ENCODE peak calls at places on chromosomes 4 and X, in nine cellular contexts. N, U, H, X, C, E, R, P and G are unnamed samples.

GRCh38 chr4:125666635-125667034 is 351.9 kb downstream of the FAT4 start:
- DNase-seq in N (no peak), U (no peak), H (no peak), X (no peak), C (no peak), E (no peak), R (no peak), P (no peak), G (no peak)

GRCh38 chr4:67719953-67720617 is 19.1 kb upstream of the UBA6 start:
- DNase-seq in N (no peak), U (no peak), H (no peak), X (no peak), C (no peak), E (no peak), R (no peak), P (no peak), G (no peak)

GRCh38 chrX:27890611-27891010 is 82.8 kb downstream of the MAGEB10 start:
- DNase-seq in N (no peak), U (no peak), H (no peak), X (peak; percentile 53), C (no peak), E (no peak), R (peak; percentile 68), P (no peak), G (no peak)

GRCh38 chr4:77445846-77446245 is 159.8 kb upstream of the CXCL13 start:
- DNase-seq in N (no peak), U (no peak), H (no peak), X (no peak), C (no peak), E (no peak), R (no peak), P (no peak), G (no peak)

GRCh38 chrX:50704360-50704759 is 109.6 kb downstream of the SHROOM4 start:
- DNase-seq in N (no peak), U (no peak), H (no peak), X (no peak), C (no peak), E (no peak), R (no peak), P (no peak), G (no peak)

GRCh38 chr4:143202824-143203223 is 18.1 kb downstream of the USP38 start:
- DNase-seq in N (no peak), U (no peak), H (no peak), X (peak; percentile 28), C (no peak), E (no peak), R (no peak), P (no peak), G (no peak)

GRCh38 chr4:67288964-67289363 is 256.3 kb downstream of the CENPC start:
- DNase-seq in N (no peak), U (no peak), H (no peak), X (no peak), C (no peak), E (peak; percentile 14), R (no peak), P (no peak), G (no peak)

GRCh38 chrX:65536291-65536690 is 1.7 kb upstream of the LAS1L start:
- DNase-seq in N (no peak), U (no peak), H (no peak), X (no peak), C (no peak), E (no peak), R (no peak), P (no peak), G (no peak)

GRCh38 chrX:50594788-50595187 is 124.2 kb upstream of the DGKK start:
- DNase-seq in N (no peak), U (no peak), H (no peak), X (no peak), C (no peak), E (no peak), R (no peak), P (no peak), G (no peak)

GRCh38 chr4:109548655-109549054 is 11.4 kb upstream of the MCUB start:
- DNase-seq in N (no peak), U (no peak), H (no peak), X (peak; percentile 63), C (no peak), E (no peak), R (peak; percentile 21), P (no peak), G (no peak)

GRCh38 chrX:140572724-140573123 is 67.9 kb upstream of the SOX3 start:
- DNase-seq in N (no peak), U (peak; percentile 15), H (peak; percentile 39), X (no peak), C (no peak), E (no peak), R (peak; percentile 1), P (peak; percentile 48), G (peak; percentile 39)

GRCh38 chrX:44705817-44706551 is 137.8 kb upstream of the DUSP21 start:
- DNase-seq in N (no peak), U (no peak), H (peak; percentile 13), X (peak; percentile 2), C (no peak), E (no peak), R (peak; percentile 39), P (no peak), G (no peak)

GRCh38 chr4:54093609-54094240 is 6.2 kb upstream of the GSX2 start:
- DNase-seq in N (no peak), U (no peak), H (no peak), X (no peak), C (no peak), E (peak; percentile 55), R (no peak), P (no peak), G (no peak)

GRCh38 chr4:168409089-168409801 is 71.0 kb downstream of the DDX60L start:
- DNase-seq in N (no peak), U (no peak), H (no peak), X (peak; percentile 63), C (no peak), E (no peak), R (no peak), P (no peak), G (no peak)

GRCh38 chr4:41471672-41472071 is 66.3 kb upstream of the LIMCH1 start:
- DNase-seq in N (no peak), U (no peak), H (no peak), X (no peak), C (no peak), E (no peak), R (no peak), P (no peak), G (no peak)

GRCh38 chrX:28312965-28313364 is 274.3 kb upstream of the IL1RAPL1 start:
- DNase-seq in N (no peak), U (no peak), H (no peak), X (no peak), C (no peak), E (no peak), R (no peak), P (no peak), G (no peak)

GRCh38 chr4:184812651-184813181 is 13.1 kb downstream of the ACSL1 start:
- DNase-seq in N (no peak), U (no peak), H (no peak), X (peak; percentile 58), C (no peak), E (no peak), R (no peak), P (no peak), G (no peak)

GRCh38 chr4:70801265-70801809 is 38.4 kb downstream of the GRSF1 start:
- DNase-seq in N (no peak), U (no peak), H (no peak), X (no peak), C (no peak), E (no peak), R (no peak), P (no peak), G (no peak)

GRCh38 chrX:39759526-39760224 is 338.1 kb downstream of the BCOR start:
- DNase-seq in N (no peak), U (no peak), H (peak; percentile 81), X (peak; percentile 73), C (no peak), E (no peak), R (peak; percentile 41), P (no peak), G (no peak)

GRCh38 chr4:13966241-13967195 is 339.0 kb upstream of the BOD1L1 start:
- DNase-seq in N (no peak), U (no peak), H (no peak), X (peak; percentile 94), C (no peak), E (no peak), R (peak; percentile 37), P (no peak), G (no peak)

GRCh38 chrX:47802589-47802988 is 34.1 kb upstream of the ZNF81 start:
- DNase-seq in N (no peak), U (no peak), H (peak; percentile 16), X (no peak), C (no peak), E (no peak), R (no peak), P (no peak), G (no peak)

GRCh38 chrX:3950373-3950772 is 236.9 kb upstream of the PRKX start:
- DNase-seq in N (no peak), U (no peak), H (no peak), X (no peak), C (no peak), E (no peak), R (no peak), P (no peak), G (no peak)

GRCh38 chrX:41603591-41603990 is 85.2 kb upstream of the GPR34 start:
- DNase-seq in N (no peak), U (no peak), H (no peak), X (no peak), C (no peak), E (no peak), R (no peak), P (no peak), G (no peak)